ENCODE peak calls at places on chromosome 7, in five cellular contexts. D is HCT116; I is stomach; Z is CD8-positive, alpha-beta T cell; C is IMR-90. B is an unnamed sample. For H3K4me1, the result is how much of the 10 kb centered on the place peaks cover.

GRCh38 chr7:1544178-1544895 is 11.7 kb downstream of the TMEM184A start:
- DNase-seq in D (no peak), I (no peak), Z (no peak), C (no peak), B (no peak)

GRCh38 chr7:103073989-103074518 is 542 bp downstream of the FBXL13 start:
- DNase-seq in D (no peak), I (peak), Z (no peak), C (no peak), B (no peak)

GRCh38 chr7:105745681-105746330 is 130.6 kb downstream of the ATXN7L1 start:
- DNase-seq in D (no peak), I (no peak), Z (no peak), C (no peak), B (no peak)

GRCh38 chr7:45716380-45717203 is 142.4 kb downstream of the ADCY1 start:
- DNase-seq in D (no peak), I (peak), Z (no peak), C (no peak), B (no peak)

GRCh38 chr7:95886501-95887090 is 114.2 kb downstream of the DYNC1I1 start:
- DNase-seq in D (no peak), I (no peak), Z (no peak), C (peak), B (no peak)

GRCh38 chr7:112182749-112183148 is 23.4 kb downstream of the DOCK4 start:
- DNase-seq in D (no peak), I (no peak), Z (no peak), C (no peak), B (no peak)

GRCh38 chr7:134831862-134832261 is 52.4 kb downstream of the CALD1 start:
- DNase-seq in D (no peak), I (no peak), Z (no peak), C (no peak), B (no peak)

GRCh38 chr7:157540606-157541294 is 203.9 kb downstream of the DNAJB6 start:
- DNase-seq in D (no peak), I (no peak), Z (no peak), C (no peak), B (no peak)

GRCh38 chr7:84122582-84123360 is 71.8 kb downstream of the SEMA3A start:
- DNase-seq in D (no peak), I (no peak), Z (no peak), C (no peak), B (peak)

GRCh38 chr7:137081694-137082093 is 213.2 kb downstream of the CHRM2 start:
- DNase-seq in D (no peak), I (peak), Z (no peak), C (peak), B (no peak)

GRCh38 chr7:44072364-44073231 is 7.2 kb upstream of the PGAM2 start:
- DNase-seq in D (peak), I (peak), Z (peak), C (peak), B (peak)

GRCh38 chr7:68604516-68604915 is 993.8 kb upstream of the AUTS2 start:
- DNase-seq in D (no peak), I (no peak), Z (no peak), C (no peak), B (no peak)

GRCh38 chr7:117072620-117073118 is 119.4 kb downstream of the ST7 start:
- DNase-seq in D (no peak), I (peak), Z (no peak), C (peak), B (no peak)

GRCh38 chr7:92400013-92400412 is 47.3 kb upstream of the GATAD1 start:
- DNase-seq in D (no peak), I (no peak), Z (no peak), C (no peak), B (no peak)

GRCh38 chr7:139897422-139898085 is 68.5 kb downstream of the TBXAS1 start:
- DNase-seq in D (no peak), I (no peak), Z (no peak), C (no peak), B (no peak)

GRCh38 chr7:85529197-85529596 is 342.3 kb upstream of the SEMA3D start:
- DNase-seq in D (no peak), I (peak), Z (no peak), C (peak), B (no peak)

GRCh38 chr7:118005021-118005420 is 131.8 kb upstream of the CTTNBP2 start:
- DNase-seq in D (no peak), I (no peak), Z (no peak), C (no peak), B (no peak)

DNA sequence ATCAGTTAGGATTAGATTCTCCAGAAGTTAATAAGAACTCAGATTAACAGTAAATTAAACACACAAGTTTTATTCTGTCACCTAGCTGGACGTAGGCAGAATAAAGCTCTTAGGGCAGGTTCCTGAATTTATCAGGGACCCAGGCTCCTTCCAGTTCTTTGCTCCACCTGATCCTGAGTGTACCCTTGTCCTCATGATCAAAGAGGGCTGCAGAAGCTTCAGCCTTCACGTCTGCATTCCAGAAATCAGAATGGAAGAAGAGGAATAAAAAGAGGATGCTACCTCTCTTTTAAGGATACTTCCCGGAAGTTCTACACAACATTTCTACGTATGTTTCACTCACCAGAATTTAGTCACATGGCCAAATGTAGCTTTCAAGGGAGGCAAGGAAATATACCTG is 1.7 kb upstream of the GSAP start:
- DNase-seq in D (no peak), I (no peak), Z (no peak), C (no peak), B (no peak)
- H3K4me1 ChIP-seq in D (under half), I (under half), Z (under half), C (under half), B (under half)

DNA sequence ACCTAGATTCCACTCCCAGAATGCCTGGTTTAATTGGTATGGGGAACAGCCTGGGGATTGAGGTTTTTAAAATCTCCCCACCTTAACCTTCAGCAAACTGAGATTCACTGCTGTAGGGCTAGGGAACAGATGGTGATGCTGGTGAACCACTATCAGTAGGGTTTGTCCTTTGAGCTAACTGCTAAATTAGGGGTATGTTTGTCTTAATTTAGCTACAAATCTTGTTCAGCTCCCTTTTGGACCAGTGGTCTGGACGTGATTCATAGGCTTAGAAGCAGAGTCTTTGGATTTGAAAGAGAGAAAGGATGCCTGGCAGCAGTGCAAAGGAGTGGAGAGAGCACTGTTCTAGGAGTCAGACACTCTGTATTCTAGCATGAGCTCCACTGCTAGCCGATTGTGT is 2.8 kb downstream of the HDAC9 start:
- DNase-seq in D (no peak), I (no peak), Z (no peak), C (no peak), B (no peak)
- H3K4me1 ChIP-seq in D (under half), I (under half), Z (under half), C (under half), B (under half)

GRCh38 chr7:7566651-7567611 is at the start of gene MIOS:
- DNase-seq in D (peak), I (peak), Z (peak), C (peak), B (peak)
- H3K4me1 ChIP-seq in D (under half), I (under half), Z (under half), C (under half), B (under half)

DNA sequence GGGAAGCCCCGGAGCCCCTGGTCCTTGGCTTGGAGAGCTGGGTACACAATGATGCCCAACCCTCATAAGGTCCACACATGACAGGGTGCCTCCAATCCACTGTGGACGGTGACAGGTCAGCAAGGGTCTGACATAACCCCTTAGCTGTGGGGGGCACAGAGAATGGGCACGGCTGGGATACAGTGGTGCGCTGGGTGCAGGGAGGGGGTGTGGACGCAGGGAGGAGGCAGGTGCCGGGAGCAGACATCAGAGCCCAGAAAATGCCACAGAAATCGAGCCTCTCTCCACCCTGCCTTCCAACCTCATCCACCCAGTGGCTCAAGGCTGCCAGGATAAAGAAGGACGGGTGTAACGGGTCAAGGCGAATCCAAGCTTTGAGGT is 177.8 kb upstream of the RHEB start:
- DNase-seq in D (no peak), I (no peak), Z (no peak), C (no peak), B (no peak)
- H3K4me1 ChIP-seq in D (under half), I (under half), Z (under half), C (under half), B (under half)

DNA sequence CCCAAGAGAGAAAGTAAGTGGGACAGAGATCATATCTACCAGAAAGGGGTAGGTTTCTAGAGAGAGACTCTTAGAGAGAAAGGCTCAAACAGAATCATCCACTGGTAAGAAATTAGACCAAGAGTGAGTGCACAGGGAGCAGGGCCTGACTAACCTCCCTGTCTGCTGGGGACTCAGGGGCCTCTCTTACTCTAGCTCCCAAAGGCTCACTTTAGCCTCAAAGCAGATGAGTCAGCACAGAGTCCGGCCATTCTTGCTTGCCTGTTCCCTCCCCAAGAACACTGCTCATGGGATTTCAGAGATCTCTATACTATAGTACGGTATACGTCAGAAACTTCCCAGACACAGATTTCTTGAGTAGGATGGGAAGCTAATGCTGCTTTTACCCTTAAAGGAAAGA is 32.7 kb downstream of the RBM28 start:
- DNase-seq in D (no peak), I (no peak), Z (no peak), C (peak), B (no peak)
- H3K4me1 ChIP-seq in D (under half), I (under half), Z (under half), C (under half), B (under half)

GRCh38 chr7:40772096-40772495 is 637.3 kb downstream of the SUGCT start:
- DNase-seq in D (no peak), I (no peak), Z (no peak), C (no peak), B (no peak)
- H3K4me1 ChIP-seq in D (under half), I (under half), Z (under half), C (under half), B (under half)

B was measured in HAP-1.